ENCODE peak calls at places on chromosomes 6 and 20, in ten cellular contexts. One of them, this sample, is unnamed.

GRCh38 chr6:90409700-90410099 is 113.1 kb upstream of the BACH2 start:
- DNase-seq in SJSA1: no peak
- DNase-seq in BE2C: no peak
- DNase-seq in fibroblast of mammary gland: no peak
- DNase-seq in HS-5: no peak
- DNase-seq in GM19239: no peak
- DNase-seq in cardiac muscle cell: no peak
- DNase-seq in T-helper 9 cell: no peak
- DNase-seq in NCI-H2081: no peak
- DNase-seq in pancreas: no peak
- DNase-seq in this sample: no peak

GRCh38 chr6:97626586-97627441 is 343.8 kb upstream of the MMS22L start:
- DNase-seq in SJSA1: peak
- DNase-seq in BE2C: peak
- DNase-seq in fibroblast of mammary gland: peak
- DNase-seq in HS-5: peak
- DNase-seq in GM19239: no peak
- DNase-seq in cardiac muscle cell: no peak
- DNase-seq in T-helper 9 cell: no peak
- DNase-seq in NCI-H2081: no peak
- DNase-seq in pancreas: no peak
- DNase-seq in this sample: peak

GRCh38 chr6:167276772-167277533 is 14.2 kb upstream of the UNC93A start:
- DNase-seq in SJSA1: no peak
- DNase-seq in BE2C: no peak
- DNase-seq in fibroblast of mammary gland: no peak
- DNase-seq in HS-5: no peak
- DNase-seq in GM19239: no peak
- DNase-seq in cardiac muscle cell: no peak
- DNase-seq in T-helper 9 cell: no peak
- DNase-seq in NCI-H2081: no peak
- DNase-seq in pancreas: no peak
- DNase-seq in this sample: no peak

GRCh38 chr6:77451466-77451865 is 11.8 kb downstream of the HTR1B start:
- DNase-seq in SJSA1: no peak
- DNase-seq in BE2C: no peak
- DNase-seq in fibroblast of mammary gland: no peak
- DNase-seq in HS-5: no peak
- DNase-seq in GM19239: no peak
- DNase-seq in cardiac muscle cell: no peak
- DNase-seq in T-helper 9 cell: no peak
- DNase-seq in NCI-H2081: no peak
- DNase-seq in pancreas: no peak
- DNase-seq in this sample: no peak

GRCh38 chr20:41571006-41571405 is 47.2 kb downstream of the CHD6 start:
- DNase-seq in SJSA1: no peak
- DNase-seq in BE2C: no peak
- DNase-seq in fibroblast of mammary gland: no peak
- DNase-seq in HS-5: no peak
- DNase-seq in GM19239: no peak
- DNase-seq in cardiac muscle cell: no peak
- DNase-seq in T-helper 9 cell: no peak
- DNase-seq in NCI-H2081: no peak
- DNase-seq in pancreas: no peak
- DNase-seq in this sample: no peak

GRCh38 chr6:11718031-11718430 is 60.6 kb downstream of the ADTRP start:
- DNase-seq in SJSA1: no peak
- DNase-seq in BE2C: no peak
- DNase-seq in fibroblast of mammary gland: no peak
- DNase-seq in HS-5: no peak
- DNase-seq in GM19239: no peak
- DNase-seq in cardiac muscle cell: no peak
- DNase-seq in T-helper 9 cell: no peak
- DNase-seq in NCI-H2081: no peak
- DNase-seq in pancreas: no peak
- DNase-seq in this sample: no peak

GRCh38 chr6:119138906-119139541 is 60.6 kb upstream of the FAM184A start:
- DNase-seq in SJSA1: no peak
- DNase-seq in BE2C: no peak
- DNase-seq in fibroblast of mammary gland: no peak
- DNase-seq in HS-5: no peak
- DNase-seq in GM19239: no peak
- DNase-seq in cardiac muscle cell: no peak
- DNase-seq in T-helper 9 cell: no peak
- DNase-seq in NCI-H2081: no peak
- DNase-seq in pancreas: no peak
- DNase-seq in this sample: peak

GRCh38 chr20:51305316-51306052 is 237.0 kb downstream of the NFATC2 start:
- DNase-seq in SJSA1: no peak
- DNase-seq in BE2C: no peak
- DNase-seq in fibroblast of mammary gland: no peak
- DNase-seq in HS-5: no peak
- DNase-seq in GM19239: no peak
- DNase-seq in cardiac muscle cell: no peak
- DNase-seq in T-helper 9 cell: no peak
- DNase-seq in NCI-H2081: no peak
- DNase-seq in pancreas: no peak
- DNase-seq in this sample: no peak

GRCh38 chr20:20710847-20711315 is 1.6 kb downstream of the RALGAPA2 start:
- DNase-seq in SJSA1: no peak
- DNase-seq in BE2C: no peak
- DNase-seq in fibroblast of mammary gland: no peak
- DNase-seq in HS-5: no peak
- DNase-seq in GM19239: no peak
- DNase-seq in cardiac muscle cell: no peak
- DNase-seq in T-helper 9 cell: no peak
- DNase-seq in NCI-H2081: no peak
- DNase-seq in pancreas: peak
- DNase-seq in this sample: no peak

GRCh38 chr6:125584468-125584939 is 164.9 kb upstream of the HEY2 start:
- DNase-seq in SJSA1: peak
- DNase-seq in BE2C: no peak
- DNase-seq in fibroblast of mammary gland: no peak
- DNase-seq in HS-5: no peak
- DNase-seq in GM19239: no peak
- DNase-seq in cardiac muscle cell: no peak
- DNase-seq in T-helper 9 cell: no peak
- DNase-seq in NCI-H2081: no peak
- DNase-seq in pancreas: no peak
- DNase-seq in this sample: peak

This sample was measured in myocyte.